ENCODE peak calls at places on chromosome 22, in five cellular contexts. One of them, this sample, is unnamed.

GRCh38 chr22:49291169-49291568 is 536.5 kb downstream of the BRD1 start:
- DNase-seq in uterus: no peak
- DNase-seq in hepatocyte: no peak
- DNase-seq in mesendoderm: no peak
- DNase-seq in ovary: no peak
- DNase-seq in this sample: no peak

GRCh38 chr22:31343235-31344191 is 2.6 kb downstream of the PATZ1 start:
- DNase-seq in ovary: peak
- DNase-seq in uterus: peak
- DNase-seq in hepatocyte: peak
- DNase-seq in mesendoderm: peak
- DNase-seq in this sample: peak

GRCh38 chr22:35697142-35697541 is 20.5 kb upstream of the APOL5 start:
- DNase-seq in hepatocyte: no peak
- DNase-seq in uterus: no peak
- DNase-seq in ovary: no peak
- DNase-seq in mesendoderm: peak
- DNase-seq in this sample: no peak

GRCh38 chr22:25182131-25183110 is 17.2 kb upstream of the CRYBB3 start:
- DNase-seq in hepatocyte: no peak
- DNase-seq in ovary: no peak
- DNase-seq in uterus: no peak
- DNase-seq in mesendoderm: no peak
- DNase-seq in this sample: no peak

GRCh38 chr22:41405588-41405987 is 23.8 kb downstream of the TEF start:
- DNase-seq in hepatocyte: no peak
- DNase-seq in ovary: no peak
- DNase-seq in mesendoderm: no peak
- DNase-seq in uterus: no peak
- DNase-seq in this sample: no peak

GRCh38 chr22:50303848-50304527 is 3.5 kb downstream of the PLXNB2 start:
- DNase-seq in uterus: peak
- DNase-seq in mesendoderm: peak
- DNase-seq in hepatocyte: peak
- DNase-seq in ovary: no peak
- DNase-seq in this sample: peak

GRCh38 chr22:34236527-34236926 is 316.3 kb upstream of the LARGE1 start:
- DNase-seq in mesendoderm: peak
- DNase-seq in hepatocyte: no peak
- DNase-seq in uterus: no peak
- DNase-seq in ovary: no peak
- DNase-seq in this sample: no peak

GRCh38 chr22:50714150-50714549 is 23.9 kb upstream of the ACR start:
- DNase-seq in mesendoderm: no peak
- DNase-seq in uterus: no peak
- DNase-seq in ovary: no peak
- DNase-seq in hepatocyte: no peak
- DNase-seq in this sample: peak

GRCh38 chr22:16810188-16810802 is 14.9 kb downstream of the XKR3 start:
- DNase-seq in ovary: no peak
- DNase-seq in mesendoderm: no peak
- DNase-seq in hepatocyte: no peak
- DNase-seq in uterus: no peak
- DNase-seq in this sample: no peak

DNA sequence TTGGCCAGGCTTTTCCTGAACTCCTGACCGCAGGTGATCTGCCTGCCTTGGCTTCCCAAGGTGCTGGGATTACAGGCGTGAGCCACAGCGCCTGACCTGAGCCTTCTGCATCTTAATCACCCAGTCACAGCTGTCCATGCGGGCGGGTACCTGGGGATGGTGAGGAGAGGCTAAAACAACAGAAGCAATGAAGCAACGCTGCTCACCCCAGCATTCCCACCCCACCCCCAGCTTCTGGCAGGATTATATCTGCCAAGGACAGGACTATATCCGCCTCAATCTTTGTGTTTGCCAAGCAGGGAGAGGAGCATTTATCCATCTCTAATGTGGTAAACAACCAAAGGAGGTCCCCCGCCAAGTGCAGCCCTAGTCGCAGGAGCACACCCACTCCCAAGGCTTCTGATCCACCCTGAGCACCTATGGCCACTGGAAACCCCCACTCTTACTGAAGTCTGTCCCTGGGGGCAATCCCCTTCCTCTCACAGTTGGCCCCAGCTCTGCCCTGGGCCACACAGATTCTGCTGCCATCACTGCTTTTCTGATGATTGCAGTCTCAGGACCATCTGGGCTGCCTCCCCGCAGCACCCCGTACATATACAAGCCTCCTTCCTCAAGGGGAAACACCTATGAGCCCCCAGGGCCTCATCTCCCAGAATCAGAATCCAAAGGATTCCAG is 8.8 kb upstream of the LGALS2 start:
- DNase-seq in mesendoderm: no peak
- DNase-seq in uterus: no peak
- DNase-seq in ovary: no peak
- DNase-seq in hepatocyte: peak
- DNase-seq in this sample: no peak
- H3K27ac ChIP-seq in mesendoderm: no peak
- H3K27ac ChIP-seq in uterus: no peak
- H3K27ac ChIP-seq in ovary: no peak
- H3K27ac ChIP-seq in hepatocyte: no peak
- H3K27ac ChIP-seq in this sample: no peak

GRCh38 chr22:23403152-23403719 is 176.9 kb downstream of the IGLL1 start:
- DNase-seq in mesendoderm: no peak
- DNase-seq in ovary: no peak
- DNase-seq in hepatocyte: no peak
- DNase-seq in uterus: no peak
- DNase-seq in this sample: peak

GRCh38 chr22:23403720-23404688 is 176.1 kb downstream of the IGLL1 start:
- DNase-seq in mesendoderm: no peak
- DNase-seq in uterus: no peak
- DNase-seq in ovary: no peak
- DNase-seq in hepatocyte: no peak
- DNase-seq in this sample: no peak

GRCh38 chr22:23401910-23402274 is 178.2 kb downstream of the IGLL1 start:
- DNase-seq in mesendoderm: no peak
- DNase-seq in ovary: no peak
- DNase-seq in hepatocyte: no peak
- DNase-seq in uterus: no peak
- DNase-seq in this sample: peak

GRCh38 chr22:23401111-23401909 is 178.8 kb downstream of the IGLL1 start:
- DNase-seq in ovary: no peak
- DNase-seq in mesendoderm: peak
- DNase-seq in uterus: no peak
- DNase-seq in hepatocyte: peak
- DNase-seq in this sample: peak

GRCh38 chr22:23402275-23403151 is 177.6 kb downstream of the IGLL1 start:
- DNase-seq in ovary: peak
- DNase-seq in uterus: peak
- DNase-seq in hepatocyte: peak
- DNase-seq in mesendoderm: peak
- DNase-seq in this sample: peak
- H3K4me3 ChIP-seq in ovary: peak
- H3K4me3 ChIP-seq in uterus: peak
- H3K4me3 ChIP-seq in hepatocyte: peak
- H3K4me3 ChIP-seq in mesendoderm: peak
- H3K4me3 ChIP-seq in this sample: peak

GRCh38 chr22:26289486-26290250 is 120.4 kb downstream of the SEZ6L start:
- DNase-seq in mesendoderm: no peak
- DNase-seq in ovary: no peak
- DNase-seq in uterus: no peak
- DNase-seq in hepatocyte: no peak
- DNase-seq in this sample: no peak

GRCh38 chr22:26286091-26286780 is 117.0 kb downstream of the SEZ6L start:
- DNase-seq in hepatocyte: no peak
- DNase-seq in mesendoderm: peak
- DNase-seq in uterus: no peak
- DNase-seq in ovary: no peak
- DNase-seq in this sample: no peak

GRCh38 chr22:26287382-26288228 is 118.3 kb downstream of the SEZ6L start:
- DNase-seq in ovary: no peak
- DNase-seq in mesendoderm: no peak
- DNase-seq in hepatocyte: no peak
- DNase-seq in uterus: no peak
- DNase-seq in this sample: no peak

GRCh38 chr22:26283330-26283729 is 114.1 kb downstream of the SEZ6L start:
- DNase-seq in mesendoderm: no peak
- DNase-seq in hepatocyte: no peak
- DNase-seq in ovary: no peak
- DNase-seq in uterus: no peak
- DNase-seq in this sample: no peak

GRCh38 chr22:26285632-26286031 is 116.4 kb downstream of the SEZ6L start:
- DNase-seq in uterus: no peak
- DNase-seq in ovary: no peak
- DNase-seq in hepatocyte: no peak
- DNase-seq in mesendoderm: no peak
- DNase-seq in this sample: no peak
- H3K27ac ChIP-seq in uterus: no peak
- H3K27ac ChIP-seq in ovary: no peak
- H3K27ac ChIP-seq in hepatocyte: no peak
- H3K27ac ChIP-seq in mesendoderm: no peak
- H3K27ac ChIP-seq in this sample: no peak

GRCh38 chr22:42895541-42895981 is 38.5 kb upstream of the ARFGAP3 start:
- DNase-seq in uterus: no peak
- DNase-seq in mesendoderm: no peak
- DNase-seq in hepatocyte: no peak
- DNase-seq in ovary: no peak
- DNase-seq in this sample: no peak
- H3K4me3 ChIP-seq in uterus: no peak
- H3K4me3 ChIP-seq in mesendoderm: no peak
- H3K4me3 ChIP-seq in hepatocyte: no peak
- H3K4me3 ChIP-seq in ovary: no peak
- H3K4me3 ChIP-seq in this sample: no peak

GRCh38 chr22:23220485-23221350 is 40.4 kb downstream of the BCR start:
- DNase-seq in uterus: no peak
- DNase-seq in mesendoderm: no peak
- DNase-seq in ovary: no peak
- DNase-seq in hepatocyte: no peak
- DNase-seq in this sample: peak
- H3K27ac ChIP-seq in uterus: no peak
- H3K27ac ChIP-seq in mesendoderm: no peak
- H3K27ac ChIP-seq in ovary: no peak
- H3K27ac ChIP-seq in hepatocyte: no peak
- H3K27ac ChIP-seq in this sample: peak

DNA sequence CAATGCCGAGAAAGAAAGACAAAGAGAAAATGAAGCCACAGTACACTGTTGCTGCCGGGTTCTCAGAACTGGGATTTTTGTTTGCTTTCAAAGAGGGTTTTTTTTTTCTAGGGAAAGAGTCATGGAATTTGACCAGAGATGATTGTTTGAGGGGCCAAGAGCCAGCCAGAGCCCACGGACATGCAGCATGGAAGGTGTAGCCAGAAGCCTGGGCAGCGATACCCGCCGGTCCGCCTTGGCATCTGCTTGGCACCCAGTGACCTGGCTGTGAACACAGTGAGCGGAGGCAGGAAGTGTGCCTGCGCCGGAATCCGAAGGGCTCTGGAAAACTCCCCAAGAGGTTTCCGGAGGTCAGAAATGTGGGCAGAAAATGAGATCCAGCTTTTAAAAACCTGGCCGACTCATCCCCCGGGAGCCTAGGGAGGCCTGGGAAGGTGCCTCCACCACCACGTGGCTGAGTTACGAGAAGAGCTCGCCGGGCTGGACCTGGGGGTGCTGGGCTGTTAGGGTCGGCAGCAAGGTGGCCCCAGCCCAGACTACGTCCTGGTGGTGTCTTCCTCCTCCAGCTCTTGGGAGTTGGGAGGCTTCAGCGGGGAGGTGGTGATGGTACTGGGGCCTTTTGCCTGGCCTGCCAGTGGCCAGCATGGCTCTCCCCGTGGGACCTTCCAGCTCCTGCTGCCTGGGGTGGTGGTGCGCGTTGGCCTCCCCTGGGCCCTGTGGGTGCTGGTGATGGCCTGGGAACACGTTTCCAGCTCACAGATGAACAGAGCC is 61.6 kb upstream of the PPARA start:
- DNase-seq in uterus: peak
- DNase-seq in ovary: peak
- DNase-seq in hepatocyte: no peak
- DNase-seq in mesendoderm: no peak
- DNase-seq in this sample: peak
- H3K4me3 ChIP-seq in uterus: peak
- H3K4me3 ChIP-seq in ovary: peak
- H3K4me3 ChIP-seq in hepatocyte: no peak
- H3K4me3 ChIP-seq in mesendoderm: no peak
- H3K4me3 ChIP-seq in this sample: peak

GRCh38 chr22:19122143-19122751 is at the start of gene DGCR2:
- DNase-seq in uterus: peak
- DNase-seq in ovary: peak
- DNase-seq in hepatocyte: peak
- DNase-seq in mesendoderm: peak
- DNase-seq in this sample: peak

GRCh38 chr22:19122752-19123492 is 710 bp upstream of the DGCR2 start:
- DNase-seq in mesendoderm: peak
- DNase-seq in hepatocyte: peak
- DNase-seq in uterus: no peak
- DNase-seq in ovary: peak
- DNase-seq in this sample: no peak

GRCh38 chr22:19121631-19122142 is 525 bp downstream of the DGCR2 start:
- DNase-seq in mesendoderm: peak
- DNase-seq in hepatocyte: peak
- DNase-seq in ovary: peak
- DNase-seq in uterus: peak
- DNase-seq in this sample: peak

GRCh38 chr22:19119949-19120348 is 2.3 kb downstream of the DGCR2 start:
- DNase-seq in hepatocyte: no peak
- DNase-seq in mesendoderm: no peak
- DNase-seq in uterus: no peak
- DNase-seq in ovary: no peak
- DNase-seq in this sample: no peak

DNA sequence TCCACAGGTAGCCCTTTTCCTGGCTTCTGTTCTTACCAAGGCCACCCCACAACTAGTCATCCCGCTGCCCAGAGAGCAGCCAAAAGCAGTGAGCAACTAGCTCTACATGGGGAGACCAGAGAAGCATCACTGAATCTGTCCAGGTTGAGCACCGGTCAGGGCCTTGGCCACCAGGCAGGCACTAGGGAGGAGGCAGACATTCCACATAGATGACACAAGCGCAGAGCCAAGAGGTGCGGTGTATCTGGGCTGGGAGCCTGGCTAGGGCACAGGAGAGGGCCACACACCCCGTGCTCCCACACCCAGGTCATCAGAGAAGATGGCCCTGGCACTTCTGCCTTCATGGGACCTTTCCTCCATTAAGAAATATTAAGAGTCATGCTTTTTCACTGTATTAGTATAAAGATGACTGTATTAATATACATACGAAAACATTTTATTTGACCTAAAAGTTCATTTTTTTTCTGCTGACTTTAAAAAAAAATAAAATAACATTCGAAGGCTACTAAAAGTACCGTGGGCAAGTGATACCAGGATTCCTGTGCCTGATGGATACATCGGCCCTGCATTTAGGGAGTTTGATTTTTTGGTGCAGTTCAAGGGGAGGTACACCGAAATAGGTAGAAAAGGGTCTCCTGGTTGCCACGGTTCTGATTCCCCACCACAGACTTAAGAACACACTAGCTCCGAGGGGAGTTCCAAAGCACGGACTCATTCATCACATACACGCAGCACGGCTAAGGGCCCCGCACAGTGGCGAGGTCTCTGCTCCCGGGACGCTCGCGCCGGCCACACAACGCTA is 1.2 kb downstream of the DGCR2 start:
- DNase-seq in ovary: no peak
- DNase-seq in mesendoderm: peak
- DNase-seq in hepatocyte: peak
- DNase-seq in uterus: no peak
- DNase-seq in this sample: no peak
- H3K27ac ChIP-seq in ovary: peak
- H3K27ac ChIP-seq in mesendoderm: no peak
- H3K27ac ChIP-seq in hepatocyte: peak
- H3K27ac ChIP-seq in uterus: peak
- H3K27ac ChIP-seq in this sample: peak

This sample was measured in kidney.